ENCODE peak calls at places on chromosomes 12 and 14, in six cellular contexts. M, Q, D, I, S and Y are unnamed samples.
A peak's percentile ranks its signal among the peaks of the same experiment; 100 is the strongest.

GRCh38 chr12:50075808-50076170 is 9.4 kb upstream of the SMARCD1 start:
- DNase-seq in Q (no peak), I (no peak), S (no peak), M (no peak), D (no peak), Y (no peak)

GRCh38 chr12:117167769-117168168 is 22.5 kb downstream of the FBXO21 start:
- DNase-seq in Q (no peak), S (no peak), I (peak; percentile 9), M (no peak), D (no peak), Y (no peak)

GRCh38 chr12:58814036-58814435 is 106.3 kb downstream of the LRIG3 start:
- DNase-seq in Q (no peak), I (no peak), S (no peak), D (no peak), M (no peak), Y (no peak)

GRCh38 chr12:95959107-95959506 is 16.0 kb downstream of the AMDHD1 start:
- DNase-seq in I (no peak), S (no peak), D (no peak), Q (no peak), M (peak; percentile 14), Y (no peak)

GRCh38 chr12:64889434-64890216 is 65.2 kb downstream of the TBC1D30 start:
- DNase-seq in I (no peak), M (peak; percentile 11), D (no peak), Q (no peak), S (no peak), Y (no peak)

GRCh38 chr14:56659964-56660551 is 80.5 kb downstream of the TMEM260 start:
- DNase-seq in M (peak; percentile 62), D (peak; percentile 64), Q (no peak), S (no peak), I (no peak), Y (no peak)

GRCh38 chr12:3076730-3077571 is at the start of gene TSPAN9:
- DNase-seq in M (peak; percentile 48), S (peak; percentile 90), Q (peak; percentile 69), I (peak; percentile 85), D (peak; percentile 92), Y (peak; percentile 89)

GRCh38 chr14:71193663-71194062 is 286.4 kb downstream of the PCNX1 start:
- DNase-seq in Q (no peak), S (no peak), D (no peak), I (no peak), M (no peak), Y (no peak)

GRCh38 chr12:51023625-51024395 is 2.4 kb downstream of the SLC11A2 start:
- DNase-seq in Q (no peak), M (peak; percentile 27), D (no peak), S (no peak), I (no peak), Y (no peak)

GRCh38 chr12:54977857-54978256 is 6.7 kb downstream of the TESPA1 start:
- DNase-seq in M (no peak), S (no peak), I (no peak), Q (no peak), D (no peak), Y (no peak)

GRCh38 chr14:37047226-37047625 is 125.2 kb downstream of the SLC25A21 start:
- DNase-seq in D (no peak), S (no peak), I (no peak), Q (no peak), M (no peak), Y (no peak)

GRCh38 chr12:124994435-124994975 is 1.1 kb downstream of the BRI3BP start:
- DNase-seq in D (no peak), M (no peak), S (no peak), I (no peak), Q (no peak), Y (peak; percentile 20)

GRCh38 chr14:89681086-89682018 is 264.3 kb upstream of the FOXN3 start:
- DNase-seq in M (no peak), S (no peak), Q (no peak), I (no peak), D (peak; percentile 44), Y (no peak)

GRCh38 chr14:88422036-88422435 is 36.6 kb downstream of the SPATA7 start:
- DNase-seq in Q (no peak), M (no peak), D (no peak), S (no peak), I (no peak), Y (no peak)

GRCh38 chr14:54901380-54902142 is 1.1 kb downstream of the GCH1 start:
- DNase-seq in I (no peak), M (no peak), D (no peak), Q (no peak), S (no peak), Y (peak; percentile 13)

GRCh38 chr14:92473947-92474535 is 39.5 kb upstream of the RIN3 start:
- DNase-seq in Q (no peak), S (no peak), D (no peak), M (peak; percentile 16), I (peak; percentile 16), Y (no peak)

GRCh38 chr12:109615556-109616229 is 42.1 kb downstream of the MVK start:
- DNase-seq in S (no peak), I (no peak), D (no peak), Q (no peak), M (no peak), Y (no peak)

GRCh38 chr12:89939468-89940215 is 231.0 kb upstream of the ATP2B1 start:
- DNase-seq in D (no peak), M (peak; percentile 25), Q (no peak), S (no peak), I (no peak), Y (no peak)

GRCh38 chr12:56454557-56454956 is at the start of gene MIP:
- DNase-seq in D (no peak), M (no peak), S (no peak), I (no peak), Q (no peak), Y (no peak)

GRCh38 chr12:56449622-56449984 is 377 bp upstream of the TIMELESS start:
- DNase-seq in M (no peak), Q (no peak), S (no peak), I (no peak), D (no peak), Y (no peak)

GRCh38 chr12:56451147-56451546 is 1.9 kb upstream of the TIMELESS start:
- DNase-seq in D (no peak), I (no peak), Q (no peak), S (no peak), M (no peak), Y (no peak)

GRCh38 chr12:56450241-56450640 is 1.0 kb upstream of the TIMELESS start:
- DNase-seq in Q (no peak), S (no peak), D (no peak), M (no peak), I (no peak), Y (no peak)

GRCh38 chr12:56448860-56449621 is at the start of gene TIMELESS:
- DNase-seq in Q (peak; percentile 86), M (peak; percentile 81), I (peak; percentile 91), D (peak; percentile 94), S (peak; percentile 92), Y (peak; percentile 88)
- TF ChIP-seq CTCF in Q (no peak), M (no peak), I (no peak), D (no peak), S (peak; percentile 15), Y (no peak)

DNA sequence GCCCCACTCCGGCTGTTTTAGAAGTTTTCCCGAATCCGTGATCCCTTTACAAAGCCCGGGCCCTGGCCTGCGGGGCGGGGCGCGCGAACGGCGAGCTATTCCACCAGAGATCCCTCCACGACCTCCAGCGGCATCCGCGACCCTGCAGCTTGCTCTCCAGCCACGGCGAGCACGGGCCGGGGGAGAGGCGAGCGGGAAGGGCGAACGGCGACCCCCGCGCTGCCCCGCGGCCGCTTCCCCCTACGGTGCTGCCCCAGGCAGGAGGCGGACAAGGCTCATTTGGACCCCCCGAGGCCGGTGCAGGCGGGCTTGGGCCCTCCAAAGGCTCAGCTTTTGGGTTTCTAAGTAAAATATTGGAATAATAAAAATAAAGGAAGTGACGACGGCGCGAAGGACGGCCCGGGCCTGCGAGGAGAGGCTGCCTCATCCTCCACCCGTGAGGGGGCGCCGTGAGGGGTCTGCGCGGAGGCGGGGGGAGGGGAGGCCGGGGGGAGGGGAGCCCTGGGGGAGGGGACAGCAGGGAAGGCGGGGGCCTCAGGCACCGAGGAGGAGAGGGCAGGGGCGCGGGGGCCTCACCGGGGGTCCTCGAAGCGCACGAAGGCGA is 600 bp downstream of the SRSF9 start:
- DNase-seq in S (peak; percentile 74), D (peak; percentile 79), M (peak; percentile 10), Q (peak; percentile 39), I (peak; percentile 65), Y (peak; percentile 56)
- TF ChIP-seq CTCF in S (no peak), D (peak; percentile 37), M (no peak), Q (no peak), I (no peak), Y (no peak)

GRCh38 chr12:24359418-24359817 is 409.9 kb upstream of the SOX5 start:
- DNase-seq in S (no peak), I (no peak), M (no peak), D (no peak), Q (no peak), Y (no peak)

GRCh38 chr12:24360907-24361306 is 411.4 kb upstream of the SOX5 start:
- DNase-seq in M (peak; percentile 19), S (no peak), Q (no peak), I (no peak), D (no peak), Y (no peak)

GRCh38 chr12:24361860-24362581 is 412.6 kb upstream of the SOX5 start:
- DNase-seq in S (no peak), I (no peak), Q (no peak), M (no peak), D (no peak), Y (no peak)

GRCh38 chr12:24360461-24360860 is 411.0 kb upstream of the SOX5 start:
- DNase-seq in D (no peak), S (no peak), M (no peak), I (no peak), Q (no peak), Y (no peak)

DNA sequence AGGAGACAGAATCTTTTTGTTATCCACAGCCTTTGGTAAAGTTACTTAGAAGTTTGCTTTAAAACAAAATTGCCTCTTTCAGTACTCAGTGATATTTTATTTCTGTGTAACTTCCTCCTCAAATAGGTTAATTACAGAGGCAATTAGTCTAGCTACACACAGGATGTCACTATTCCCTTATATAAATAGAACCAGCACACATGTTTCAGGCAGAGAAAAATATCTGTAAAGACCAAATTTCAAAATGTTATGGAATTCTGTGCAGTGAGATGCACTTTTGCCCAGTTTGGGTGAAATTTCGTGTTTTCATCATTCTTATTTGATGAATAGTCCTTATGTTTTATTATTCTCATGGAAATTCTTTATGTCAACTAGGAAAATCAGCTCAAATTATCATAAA is 410.6 kb upstream of the SOX5 start:
- DNase-seq in S (no peak), D (no peak), Q (no peak), I (no peak), M (peak; percentile 10), Y (no peak)
- TF ChIP-seq CTCF in S (peak; percentile 21), D (no peak), Q (no peak), I (no peak), M (peak; percentile 42), Y (no peak)

GRCh38 chr12:103495158-103495782 is 498 bp downstream of the C12orf42 start:
- DNase-seq in I (no peak), S (no peak), Q (peak; percentile 16), D (peak; percentile 84), M (no peak), Y (peak; percentile 71)

GRCh38 chr12:103498990-103499389 is 3.2 kb upstream of the C12orf42 start:
- DNase-seq in Q (no peak), D (peak; percentile 41), S (no peak), M (no peak), I (no peak), Y (no peak)

GRCh38 chr12:103494388-103494787 is 1.4 kb downstream of the C12orf42 start:
- DNase-seq in D (no peak), S (no peak), M (no peak), I (no peak), Q (no peak), Y (no peak)

GRCh38 chr12:103493199-103493598 is 2.6 kb downstream of the C12orf42 start:
- DNase-seq in M (no peak), I (no peak), D (no peak), Q (no peak), S (no peak), Y (no peak)

GRCh38 chr12:103495783-103496456 is at the start of gene C12orf42:
- DNase-seq in M (no peak), Q (peak; percentile 11), I (no peak), S (no peak), D (peak; percentile 59), Y (peak; percentile 51)
- TF ChIP-seq CTCF in M (peak; percentile 39), Q (no peak), I (no peak), S (no peak), D (peak; percentile 74), Y (peak; percentile 50)